ENCODE peak calls at places on chromosomes 2 and 18, in four cellular contexts. One of them, this sample, is unnamed. For H3K4me1 and H3K27me3, the result is how much of the 10 kb centered on the place peaks cover.

GRCh38 chr2:88181511-88181910 is 11.4 kb downstream of the THNSL2 start:
- DNase-seq in IMR-90: no peak
- DNase-seq in Peyer's patch: no peak
- DNase-seq in neuronal stem cell: no peak
- DNase-seq in this sample: no peak

GRCh38 chr2:63029058-63029457 is 21.6 kb upstream of the OTX1 start:
- DNase-seq in IMR-90: peak
- DNase-seq in Peyer's patch: no peak
- DNase-seq in neuronal stem cell: no peak
- DNase-seq in this sample: no peak

GRCh38 chr18:453399-453798 is 47.1 kb downstream of the COLEC12 start:
- DNase-seq in IMR-90: no peak
- DNase-seq in Peyer's patch: no peak
- DNase-seq in neuronal stem cell: no peak
- DNase-seq in this sample: no peak

GRCh38 chr18:69518989-69519388 is 118.3 kb downstream of the DOK6 start:
- DNase-seq in IMR-90: peak
- DNase-seq in Peyer's patch: no peak
- DNase-seq in neuronal stem cell: no peak
- DNase-seq in this sample: no peak

GRCh38 chr2:218780851-218781690 is 876 bp upstream of the CYP27A1 start:
- DNase-seq in IMR-90: no peak
- DNase-seq in Peyer's patch: no peak
- DNase-seq in neuronal stem cell: no peak
- DNase-seq in this sample: no peak

GRCh38 chr18:2515408-2515807 is 55.9 kb downstream of the METTL4 start:
- DNase-seq in IMR-90: peak
- DNase-seq in Peyer's patch: no peak
- DNase-seq in neuronal stem cell: no peak
- DNase-seq in this sample: no peak

GRCh38 chr2:239670463-239671120 is 269.8 kb upstream of the HDAC4 start:
- DNase-seq in IMR-90: no peak
- DNase-seq in Peyer's patch: no peak
- DNase-seq in neuronal stem cell: no peak
- DNase-seq in this sample: no peak

GRCh38 chr2:118223487-118224136 is 135.3 kb downstream of the INSIG2 start:
- DNase-seq in IMR-90: no peak
- DNase-seq in Peyer's patch: no peak
- DNase-seq in neuronal stem cell: no peak
- DNase-seq in this sample: no peak

GRCh38 chr2:222038086-222038802 is 260.6 kb downstream of the PAX3 start:
- DNase-seq in IMR-90: peak
- DNase-seq in Peyer's patch: no peak
- DNase-seq in neuronal stem cell: no peak
- DNase-seq in this sample: no peak

GRCh38 chr2:239979243-239980023 is 45.7 kb downstream of the NDUFA10 start:
- DNase-seq in IMR-90: no peak
- DNase-seq in Peyer's patch: no peak
- DNase-seq in neuronal stem cell: peak
- DNase-seq in this sample: no peak

GRCh38 chr18:57957210-57957609 is 86.8 kb upstream of the NEDD4L start:
- DNase-seq in IMR-90: no peak
- DNase-seq in Peyer's patch: no peak
- DNase-seq in neuronal stem cell: no peak
- DNase-seq in this sample: no peak

GRCh38 chr2:43114210-43114609 is 112.2 kb downstream of the ZFP36L2 start:
- DNase-seq in IMR-90: peak
- DNase-seq in Peyer's patch: peak
- DNase-seq in neuronal stem cell: no peak
- DNase-seq in this sample: no peak

GRCh38 chr2:234366891-234367290 is 130.0 kb downstream of the ARL4C start:
- DNase-seq in IMR-90: peak
- DNase-seq in Peyer's patch: no peak
- DNase-seq in neuronal stem cell: no peak
- DNase-seq in this sample: no peak

GRCh38 chr18:10402876-10403559 is 51.4 kb upstream of the APCDD1 start:
- DNase-seq in IMR-90: no peak
- DNase-seq in Peyer's patch: no peak
- DNase-seq in neuronal stem cell: no peak
- DNase-seq in this sample: no peak

GRCh38 chr18:3451989-3452749 is 2.2 kb downstream of the TGIF1 start:
- DNase-seq in IMR-90: peak
- DNase-seq in Peyer's patch: peak
- DNase-seq in neuronal stem cell: peak
- DNase-seq in this sample: peak

GRCh38 chr2:203301667-203302066 is 26.5 kb upstream of the ABI2 start:
- DNase-seq in IMR-90: peak
- DNase-seq in Peyer's patch: no peak
- DNase-seq in neuronal stem cell: no peak
- DNase-seq in this sample: no peak

GRCh38 chr2:238859636-238860347 is 11.9 kb downstream of the TWIST2 start:
- DNase-seq in IMR-90: no peak
- DNase-seq in Peyer's patch: peak
- DNase-seq in neuronal stem cell: no peak
- DNase-seq in this sample: no peak

GRCh38 chr18:56173542-56174220 is 464.7 kb downstream of the TXNL1 start:
- DNase-seq in IMR-90: peak
- DNase-seq in Peyer's patch: no peak
- DNase-seq in neuronal stem cell: no peak
- DNase-seq in this sample: no peak

GRCh38 chr18:13501896-13502295 is 224.5 kb downstream of the FAM210A start:
- DNase-seq in IMR-90: no peak
- DNase-seq in Peyer's patch: no peak
- DNase-seq in neuronal stem cell: no peak
- DNase-seq in this sample: no peak

GRCh38 chr2:232333361-232334135 is 45.0 kb upstream of the ALPP start:
- DNase-seq in IMR-90: no peak
- DNase-seq in Peyer's patch: peak
- DNase-seq in neuronal stem cell: peak
- DNase-seq in this sample: no peak

GRCh38 chr2:3348771-3349170 is 28.8 kb downstream of the EIPR1 start:
- DNase-seq in IMR-90: no peak
- DNase-seq in Peyer's patch: no peak
- DNase-seq in neuronal stem cell: no peak
- DNase-seq in this sample: no peak

GRCh38 chr2:17752281-17752680 is 1.3 kb downstream of the SMC6 start:
- DNase-seq in IMR-90: no peak
- DNase-seq in Peyer's patch: no peak
- DNase-seq in neuronal stem cell: no peak
- DNase-seq in this sample: no peak

GRCh38 chr2:68806511-68807109 is 64.6 kb downstream of the BMP10 start:
- DNase-seq in IMR-90: peak
- DNase-seq in Peyer's patch: no peak
- DNase-seq in neuronal stem cell: no peak
- DNase-seq in this sample: no peak

GRCh38 chr18:10533111-10533510 is 7.3 kb downstream of the NAPG start:
- DNase-seq in IMR-90: no peak
- DNase-seq in Peyer's patch: no peak
- DNase-seq in neuronal stem cell: no peak
- DNase-seq in this sample: no peak

GRCh38 chr2:121140734-121141133 is 144.3 kb downstream of the TFCP2L1 start:
- DNase-seq in IMR-90: no peak
- DNase-seq in Peyer's patch: no peak
- DNase-seq in neuronal stem cell: no peak
- DNase-seq in this sample: no peak

GRCh38 chr18:70991577-70991976 is 702.7 kb downstream of the SOCS6 start:
- DNase-seq in IMR-90: peak
- DNase-seq in Peyer's patch: no peak
- DNase-seq in neuronal stem cell: no peak
- DNase-seq in this sample: no peak

GRCh38 chr18:32549248-32549842 is 78.7 kb upstream of the GAREM1 start:
- DNase-seq in IMR-90: peak
- DNase-seq in Peyer's patch: peak
- DNase-seq in neuronal stem cell: peak
- DNase-seq in this sample: peak

GRCh38 chr2:129880309-129880708 is 99.2 kb upstream of the RAB6C start:
- DNase-seq in IMR-90: no peak
- DNase-seq in Peyer's patch: no peak
- DNase-seq in neuronal stem cell: no peak
- DNase-seq in this sample: no peak

GRCh38 chr2:1546023-1546591 is 132.8 kb downstream of the TPO start:
- DNase-seq in IMR-90: peak
- DNase-seq in Peyer's patch: no peak
- DNase-seq in neuronal stem cell: peak
- DNase-seq in this sample: peak

GRCh38 chr2:119630121-119630520 is 48.9 kb upstream of the TMEM177 start:
- DNase-seq in IMR-90: no peak
- DNase-seq in Peyer's patch: no peak
- DNase-seq in neuronal stem cell: no peak
- DNase-seq in this sample: no peak

GRCh38 chr2:119629323-119629825 is 49.6 kb upstream of the TMEM177 start:
- DNase-seq in IMR-90: no peak
- DNase-seq in Peyer's patch: no peak
- DNase-seq in neuronal stem cell: no peak
- DNase-seq in this sample: no peak

GRCh38 chr2:119625226-119625625 is 53.8 kb upstream of the TMEM177 start:
- DNase-seq in IMR-90: no peak
- DNase-seq in Peyer's patch: no peak
- DNase-seq in neuronal stem cell: no peak
- DNase-seq in this sample: no peak
- H3K4me1 ChIP-seq in IMR-90: under half
- H3K4me1 ChIP-seq in Peyer's patch: under half
- H3K4me1 ChIP-seq in neuronal stem cell: under half
- H3K4me1 ChIP-seq in this sample: under half

GRCh38 chr2:144468823-144469595 is 50.9 kb downstream of the ZEB2 start:
- DNase-seq in IMR-90: no peak
- DNase-seq in Peyer's patch: no peak
- DNase-seq in neuronal stem cell: no peak
- DNase-seq in this sample: no peak

GRCh38 chr2:144471316-144472045 is 48.4 kb downstream of the ZEB2 start:
- DNase-seq in IMR-90: no peak
- DNase-seq in Peyer's patch: no peak
- DNase-seq in neuronal stem cell: no peak
- DNase-seq in this sample: peak

GRCh38 chr2:144470819-144471218 is 49.1 kb downstream of the ZEB2 start:
- DNase-seq in IMR-90: no peak
- DNase-seq in Peyer's patch: no peak
- DNase-seq in neuronal stem cell: no peak
- DNase-seq in this sample: no peak

GRCh38 chr2:144469788-144470187 is 50.1 kb downstream of the ZEB2 start:
- DNase-seq in IMR-90: no peak
- DNase-seq in Peyer's patch: no peak
- DNase-seq in neuronal stem cell: no peak
- DNase-seq in this sample: no peak

GRCh38 chr2:144470334-144470733 is 49.6 kb downstream of the ZEB2 start:
- DNase-seq in IMR-90: no peak
- DNase-seq in Peyer's patch: no peak
- DNase-seq in neuronal stem cell: no peak
- DNase-seq in this sample: no peak
- H3K4me3 ChIP-seq in IMR-90: no peak
- H3K4me3 ChIP-seq in Peyer's patch: no peak
- H3K4me3 ChIP-seq in neuronal stem cell: no peak
- H3K4me3 ChIP-seq in this sample: no peak

GRCh38 chr2:170716851-170717598 is 1.9 kb downstream of the SP5 start:
- DNase-seq in IMR-90: peak
- DNase-seq in Peyer's patch: peak
- DNase-seq in neuronal stem cell: peak
- DNase-seq in this sample: no peak
- H3K27me3 ChIP-seq in IMR-90: half or more
- H3K27me3 ChIP-seq in Peyer's patch: under half
- H3K27me3 ChIP-seq in neuronal stem cell: half or more
- H3K27me3 ChIP-seq in this sample: under half

DNA sequence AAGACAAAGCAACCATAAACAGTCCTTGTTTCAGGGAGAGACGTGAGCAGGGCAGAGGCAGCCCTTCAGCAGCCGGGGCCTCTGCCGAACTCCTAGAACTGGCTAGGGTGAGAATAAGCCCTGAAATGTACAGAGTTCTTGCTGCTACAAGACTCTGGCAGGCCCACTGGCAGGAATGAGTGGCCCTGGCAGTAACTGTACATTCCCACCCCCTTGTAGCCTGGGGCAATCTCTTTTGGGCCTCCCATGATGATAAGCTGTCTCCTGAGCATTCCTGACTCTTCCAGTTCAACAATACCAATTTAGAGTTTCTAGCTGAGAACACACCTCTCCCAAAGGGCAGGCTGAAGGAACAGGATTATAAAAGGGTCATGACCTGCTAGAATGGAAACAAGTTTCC is 54.3 kb downstream of the HAUS1 start:
- DNase-seq in IMR-90: peak
- DNase-seq in Peyer's patch: no peak
- DNase-seq in neuronal stem cell: no peak
- DNase-seq in this sample: no peak
- H3K4me1 ChIP-seq in IMR-90: under half
- H3K4me1 ChIP-seq in Peyer's patch: under half
- H3K4me1 ChIP-seq in neuronal stem cell: under half
- H3K4me1 ChIP-seq in this sample: under half